ENCODE peak calls at places on chromosome 18, in six cellular contexts. One of them, this sample, is unnamed. For H3K36me3 and H3K27me3, the result is how much of the 10 kb centered on the place peaks cover.

GRCh38 chr18:73724908-73725307 is 422.7 kb downstream of the FBXO15 start:
- DNase-seq in cardiac muscle cell: peak
- DNase-seq in HCT116: no peak
- DNase-seq in fibroblast of lung: peak
- DNase-seq in astrocyte: no peak
- DNase-seq in upper lobe of left lung: no peak
- DNase-seq in this sample: no peak

GRCh38 chr18:73040247-73040646 is 172.5 kb upstream of the NETO1 start:
- DNase-seq in cardiac muscle cell: no peak
- DNase-seq in HCT116: no peak
- DNase-seq in fibroblast of lung: no peak
- DNase-seq in astrocyte: no peak
- DNase-seq in upper lobe of left lung: no peak
- DNase-seq in this sample: no peak

GRCh38 chr18:55376387-55376786 is 211.6 kb downstream of the TCF4 start:
- DNase-seq in cardiac muscle cell: no peak
- DNase-seq in HCT116: no peak
- DNase-seq in fibroblast of lung: no peak
- DNase-seq in astrocyte: no peak
- DNase-seq in upper lobe of left lung: no peak
- DNase-seq in this sample: no peak

GRCh38 chr18:45441110-45441842 is 174.0 kb upstream of the SLC14A2 start:
- DNase-seq in cardiac muscle cell: no peak
- DNase-seq in HCT116: no peak
- DNase-seq in fibroblast of lung: peak
- DNase-seq in astrocyte: no peak
- DNase-seq in upper lobe of left lung: no peak
- DNase-seq in this sample: no peak

GRCh38 chr18:45521151-45521550 is 94.1 kb upstream of the SLC14A2 start:
- DNase-seq in cardiac muscle cell: peak
- DNase-seq in HCT116: no peak
- DNase-seq in fibroblast of lung: peak
- DNase-seq in astrocyte: peak
- DNase-seq in upper lobe of left lung: no peak
- DNase-seq in this sample: peak

GRCh38 chr18:61360440-61361383 is 27.5 kb downstream of the CDH20 start:
- DNase-seq in cardiac muscle cell: no peak
- DNase-seq in HCT116: no peak
- DNase-seq in fibroblast of lung: no peak
- DNase-seq in astrocyte: no peak
- DNase-seq in upper lobe of left lung: no peak
- DNase-seq in this sample: no peak

GRCh38 chr18:77086034-77086433 is 46.5 kb downstream of the MBP start:
- DNase-seq in cardiac muscle cell: peak
- DNase-seq in HCT116: no peak
- DNase-seq in fibroblast of lung: peak
- DNase-seq in astrocyte: peak
- DNase-seq in upper lobe of left lung: no peak
- DNase-seq in this sample: peak

GRCh38 chr18:63181706-63182105 is 137.9 kb downstream of the BCL2 start:
- DNase-seq in cardiac muscle cell: no peak
- DNase-seq in HCT116: no peak
- DNase-seq in fibroblast of lung: no peak
- DNase-seq in astrocyte: no peak
- DNase-seq in upper lobe of left lung: no peak
- DNase-seq in this sample: no peak

GRCh38 chr18:28766027-28766426 is 589.1 kb upstream of the CDH2 start:
- DNase-seq in cardiac muscle cell: peak
- DNase-seq in HCT116: no peak
- DNase-seq in fibroblast of lung: peak
- DNase-seq in astrocyte: peak
- DNase-seq in upper lobe of left lung: no peak
- DNase-seq in this sample: no peak

GRCh38 chr18:28541276-28541930 is 364.5 kb upstream of the CDH2 start:
- DNase-seq in cardiac muscle cell: peak
- DNase-seq in HCT116: no peak
- DNase-seq in fibroblast of lung: no peak
- DNase-seq in astrocyte: no peak
- DNase-seq in upper lobe of left lung: no peak
- DNase-seq in this sample: no peak

GRCh38 chr18:13934676-13935075 is 19.3 kb upstream of the MC2R start:
- DNase-seq in cardiac muscle cell: no peak
- DNase-seq in HCT116: no peak
- DNase-seq in fibroblast of lung: no peak
- DNase-seq in astrocyte: no peak
- DNase-seq in upper lobe of left lung: no peak
- DNase-seq in this sample: peak

GRCh38 chr18:44392933-44393332 is 287.8 kb upstream of the SETBP1 start:
- DNase-seq in cardiac muscle cell: no peak
- DNase-seq in HCT116: no peak
- DNase-seq in fibroblast of lung: no peak
- DNase-seq in astrocyte: no peak
- DNase-seq in upper lobe of left lung: no peak
- DNase-seq in this sample: no peak

GRCh38 chr18:40577255-40577654 is 1377.8 kb upstream of the PIK3C3 start:
- DNase-seq in cardiac muscle cell: no peak
- DNase-seq in HCT116: no peak
- DNase-seq in fibroblast of lung: peak
- DNase-seq in astrocyte: peak
- DNase-seq in upper lobe of left lung: no peak
- DNase-seq in this sample: no peak

GRCh38 chr18:987325-988186 is 82.9 kb downstream of the ADCYAP1 start:
- DNase-seq in cardiac muscle cell: peak
- DNase-seq in HCT116: no peak
- DNase-seq in fibroblast of lung: peak
- DNase-seq in astrocyte: peak
- DNase-seq in upper lobe of left lung: no peak
- DNase-seq in this sample: peak

GRCh38 chr18:75129717-75130477 is 79.0 kb downstream of the PTGR3 start:
- DNase-seq in cardiac muscle cell: no peak
- DNase-seq in HCT116: no peak
- DNase-seq in fibroblast of lung: no peak
- DNase-seq in astrocyte: no peak
- DNase-seq in upper lobe of left lung: peak
- DNase-seq in this sample: no peak

GRCh38 chr18:3265564-3266033 is 3.7 kb downstream of the MYL12B start:
- DNase-seq in cardiac muscle cell: peak
- DNase-seq in HCT116: no peak
- DNase-seq in fibroblast of lung: peak
- DNase-seq in astrocyte: peak
- DNase-seq in upper lobe of left lung: no peak
- DNase-seq in this sample: no peak

GRCh38 chr18:46754661-46755292 is 2.1 kb downstream of the ST8SIA5 start:
- DNase-seq in cardiac muscle cell: no peak
- DNase-seq in HCT116: no peak
- DNase-seq in fibroblast of lung: no peak
- DNase-seq in astrocyte: no peak
- DNase-seq in upper lobe of left lung: peak
- DNase-seq in this sample: no peak

GRCh38 chr18:46754188-46754587 is 2.7 kb downstream of the ST8SIA5 start:
- DNase-seq in cardiac muscle cell: no peak
- DNase-seq in HCT116: no peak
- DNase-seq in fibroblast of lung: no peak
- DNase-seq in astrocyte: no peak
- DNase-seq in upper lobe of left lung: no peak
- DNase-seq in this sample: no peak

GRCh38 chr18:46756172-46756558 is 688 bp downstream of the ST8SIA5 start:
- DNase-seq in cardiac muscle cell: no peak
- DNase-seq in HCT116: no peak
- DNase-seq in fibroblast of lung: no peak
- DNase-seq in astrocyte: no peak
- DNase-seq in upper lobe of left lung: no peak
- DNase-seq in this sample: no peak

GRCh38 chr18:46755315-46756171 is 1.3 kb downstream of the ST8SIA5 start:
- DNase-seq in cardiac muscle cell: no peak
- DNase-seq in HCT116: no peak
- DNase-seq in fibroblast of lung: no peak
- DNase-seq in astrocyte: no peak
- DNase-seq in upper lobe of left lung: no peak
- DNase-seq in this sample: no peak

GRCh38 chr18:46756559-46757201 is at the start of gene ST8SIA5:
- DNase-seq in cardiac muscle cell: no peak
- DNase-seq in HCT116: no peak
- DNase-seq in fibroblast of lung: no peak
- DNase-seq in astrocyte: no peak
- DNase-seq in upper lobe of left lung: peak
- DNase-seq in this sample: peak
- H3K4me3 ChIP-seq in cardiac muscle cell: peak
- H3K4me3 ChIP-seq in HCT116: no peak
- H3K4me3 ChIP-seq in fibroblast of lung: peak
- H3K4me3 ChIP-seq in astrocyte: peak
- H3K4me3 ChIP-seq in upper lobe of left lung: peak
- H3K4me3 ChIP-seq in this sample: peak

DNA sequence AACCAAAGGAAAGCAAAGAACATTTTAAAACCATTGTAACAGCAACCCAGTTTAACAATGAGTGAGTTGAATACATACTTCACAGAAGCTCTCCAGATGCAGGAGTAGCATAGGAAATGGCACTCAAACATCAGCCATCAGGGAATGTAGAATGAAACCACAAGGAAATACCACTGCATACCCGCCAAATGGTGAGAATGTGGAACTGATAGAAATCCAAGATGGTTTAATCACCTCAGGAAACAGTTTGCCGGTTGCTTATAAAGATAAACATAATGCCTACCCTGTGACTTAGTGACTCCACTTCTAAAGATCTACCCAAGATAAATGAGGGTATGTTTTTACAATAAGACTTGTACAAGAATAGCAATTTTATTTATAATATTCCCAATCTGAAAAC is 132.0 kb downstream of the GALNT1 start:
- DNase-seq in cardiac muscle cell: peak
- DNase-seq in HCT116: no peak
- DNase-seq in fibroblast of lung: peak
- DNase-seq in astrocyte: peak
- DNase-seq in upper lobe of left lung: no peak
- DNase-seq in this sample: no peak
- H3K36me3 ChIP-seq in cardiac muscle cell: under half
- H3K36me3 ChIP-seq in HCT116: under half
- H3K36me3 ChIP-seq in fibroblast of lung: under half
- H3K36me3 ChIP-seq in astrocyte: under half
- H3K36me3 ChIP-seq in upper lobe of left lung: under half
- H3K36me3 ChIP-seq in this sample: under half

DNA sequence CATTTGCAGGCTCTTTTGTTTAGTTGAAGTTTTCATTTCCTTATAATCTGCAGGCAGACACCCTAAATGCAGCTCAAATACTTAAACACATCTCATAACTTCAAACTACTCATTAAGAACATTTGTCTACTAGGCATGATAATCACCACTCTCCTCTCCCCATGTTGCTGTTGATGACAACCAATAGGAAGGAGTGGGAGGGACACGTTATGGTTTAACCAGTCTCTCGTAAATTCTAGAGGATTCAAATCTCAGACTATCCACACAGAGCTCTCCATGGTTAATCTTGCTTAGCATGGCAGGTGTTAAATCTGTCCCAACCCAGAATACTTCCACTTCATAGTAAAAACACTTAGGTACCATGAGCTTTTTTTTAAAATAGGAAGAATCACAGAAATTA is 127.4 kb upstream of the AQP4 start:
- DNase-seq in cardiac muscle cell: no peak
- DNase-seq in HCT116: no peak
- DNase-seq in fibroblast of lung: no peak
- DNase-seq in astrocyte: no peak
- DNase-seq in upper lobe of left lung: no peak
- DNase-seq in this sample: no peak
- H3K27me3 ChIP-seq in cardiac muscle cell: under half
- H3K27me3 ChIP-seq in HCT116: under half
- H3K27me3 ChIP-seq in fibroblast of lung: under half
- H3K27me3 ChIP-seq in astrocyte: under half
- H3K27me3 ChIP-seq in upper lobe of left lung: under half
- H3K27me3 ChIP-seq in this sample: under half

GRCh38 chr18:49055196-49055595 is 104.4 kb upstream of the SMAD7 start:
- DNase-seq in cardiac muscle cell: no peak
- DNase-seq in HCT116: no peak
- DNase-seq in fibroblast of lung: no peak
- DNase-seq in astrocyte: no peak
- DNase-seq in upper lobe of left lung: no peak
- DNase-seq in this sample: no peak
- H3K4me3 ChIP-seq in cardiac muscle cell: no peak
- H3K4me3 ChIP-seq in HCT116: no peak
- H3K4me3 ChIP-seq in fibroblast of lung: no peak
- H3K4me3 ChIP-seq in astrocyte: no peak
- H3K4me3 ChIP-seq in upper lobe of left lung: no peak
- H3K4me3 ChIP-seq in this sample: no peak

GRCh38 chr18:35139517-35139916 is 98.3 kb downstream of the MAPRE2 start:
- DNase-seq in cardiac muscle cell: no peak
- DNase-seq in HCT116: no peak
- DNase-seq in fibroblast of lung: no peak
- DNase-seq in astrocyte: no peak
- DNase-seq in upper lobe of left lung: no peak
- DNase-seq in this sample: no peak

GRCh38 chr18:35138773-35139172 is 97.6 kb downstream of the MAPRE2 start:
- DNase-seq in cardiac muscle cell: no peak
- DNase-seq in HCT116: no peak
- DNase-seq in fibroblast of lung: no peak
- DNase-seq in astrocyte: no peak
- DNase-seq in upper lobe of left lung: no peak
- DNase-seq in this sample: no peak

GRCh38 chr18:35134190-35134730 is 93.0 kb downstream of the MAPRE2 start:
- DNase-seq in cardiac muscle cell: no peak
- DNase-seq in HCT116: no peak
- DNase-seq in fibroblast of lung: no peak
- DNase-seq in astrocyte: no peak
- DNase-seq in upper lobe of left lung: no peak
- DNase-seq in this sample: no peak

GRCh38 chr18:35136248-35136647 is 95.0 kb downstream of the MAPRE2 start:
- DNase-seq in cardiac muscle cell: no peak
- DNase-seq in HCT116: no peak
- DNase-seq in fibroblast of lung: no peak
- DNase-seq in astrocyte: no peak
- DNase-seq in upper lobe of left lung: no peak
- DNase-seq in this sample: no peak

DNA sequence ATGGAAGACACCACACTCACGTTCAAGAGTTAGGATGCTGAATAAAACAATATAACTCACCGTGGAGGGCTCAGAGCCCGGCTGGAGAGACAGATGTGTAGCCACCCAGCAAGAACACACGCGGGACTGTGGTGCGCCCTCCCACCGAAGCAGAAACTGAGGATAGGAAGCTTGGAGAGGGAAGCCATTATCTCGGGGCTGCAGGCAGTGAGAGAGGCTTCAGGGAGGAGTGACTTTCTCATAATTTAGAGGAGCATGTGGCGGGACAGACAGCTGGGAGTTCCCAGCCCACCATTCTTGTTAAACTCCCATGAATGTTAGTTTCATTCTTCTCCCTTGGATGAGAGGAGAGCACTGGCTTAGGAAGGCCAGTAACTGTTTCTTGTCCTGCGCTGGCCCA is 96.4 kb downstream of the MAPRE2 start:
- DNase-seq in cardiac muscle cell: no peak
- DNase-seq in HCT116: no peak
- DNase-seq in fibroblast of lung: no peak
- DNase-seq in astrocyte: no peak
- DNase-seq in upper lobe of left lung: no peak
- DNase-seq in this sample: no peak
- H3K36me3 ChIP-seq in cardiac muscle cell: under half
- H3K36me3 ChIP-seq in HCT116: under half
- H3K36me3 ChIP-seq in fibroblast of lung: under half
- H3K36me3 ChIP-seq in astrocyte: under half
- H3K36me3 ChIP-seq in upper lobe of left lung: under half
- H3K36me3 ChIP-seq in this sample: under half